ENCODE peak calls at places on chromosomes 1 and 21, in seven cellular contexts. T, U, H, L, P, A and O are unnamed samples.

GRCh38 chr1:226051356-226051755 is 11.2 kb upstream of the H3-3A start:
- DNase-seq in T (no peak), P (no peak), L (no peak), U (no peak), A (no peak), H (no peak), O (no peak)

GRCh38 chr1:57019240-57019805 is 53.5 kb upstream of the C8B start:
- DNase-seq in U (no peak), T (no peak), H (no peak), P (no peak), A (no peak), L (no peak), O (no peak)

GRCh38 chr1:31779687-31780086 is 15.5 kb upstream of the ADGRB2 start:
- DNase-seq in T (no peak), A (no peak), P (no peak), U (no peak), H (no peak), L (no peak), O (no peak)

GRCh38 chr1:248828845-248829244 is 3.1 kb upstream of the SH3BP5L start:
- DNase-seq in U (peak; percentile 67), H (no peak), L (no peak), T (no peak), A (no peak), P (peak; percentile 53), O (no peak)

GRCh38 chr1:234582626-234583354 is 27.2 kb downstream of the IRF2BP2 start:
- DNase-seq in H (no peak), L (no peak), U (no peak), A (no peak), P (no peak), T (peak; percentile 70), O (no peak)

GRCh38 chr21:36647279-36648093 is 51.4 kb upstream of the SIM2 start:
- DNase-seq in A (no peak), P (no peak), T (no peak), L (peak; percentile 47), U (peak; percentile 21), H (no peak), O (no peak)

GRCh38 chr1:203207751-203208150 is 21.2 kb upstream of the CHI3L1 start:
- DNase-seq in P (no peak), H (no peak), A (no peak), U (no peak), T (no peak), L (no peak), O (no peak)

GRCh38 chr1:146020058-146020738 is 1.3 kb downstream of the HJV start:
- DNase-seq in P (no peak), U (no peak), A (no peak), L (no peak), T (no peak), H (no peak), O (no peak)

GRCh38 chr1:84724128-84724860 is 34.0 kb upstream of the SSX2IP start:
- DNase-seq in H (no peak), A (no peak), U (peak; percentile 6), T (no peak), P (no peak), L (no peak), O (no peak)

GRCh38 chr1:225777058-225777582 is 506 bp upstream of the SRP9 start:
- DNase-seq in L (no peak), U (no peak), T (no peak), A (no peak), H (no peak), P (no peak), O (no peak)

GRCh38 chr1:1306070-1306660 is 1.6 kb downstream of the ACAP3 start:
- DNase-seq in U (no peak), L (no peak), A (no peak), T (no peak), H (no peak), P (peak; percentile 52), O (peak; percentile 48)

GRCh38 chr1:172180886-172181285 is 239.6 kb upstream of the C1orf105 start:
- DNase-seq in H (no peak), A (peak; percentile 16), L (peak; percentile 42), T (no peak), U (no peak), P (no peak), O (no peak)

GRCh38 chr1:205915354-205915990 is 27.8 kb downstream of the SLC26A9 start:
- DNase-seq in L (no peak), P (no peak), U (no peak), A (no peak), H (no peak), T (no peak), O (no peak)

GRCh38 chr1:75690547-75690946 is 34.0 kb upstream of the ACADM start:
- DNase-seq in L (no peak), T (no peak), U (no peak), A (no peak), P (no peak), H (no peak), O (no peak)

GRCh38 chr1:184860985-184861754 is 106.5 kb upstream of the EDEM3 start:
- DNase-seq in H (no peak), L (peak; percentile 59), P (no peak), A (no peak), T (no peak), U (no peak), O (no peak)

GRCh38 chr1:7388141-7388487 is 383.0 kb upstream of the VAMP3 start:
- DNase-seq in L (peak; percentile 26), T (peak; percentile 53), A (no peak), P (peak; percentile 37), H (peak; percentile 52), U (no peak), O (peak; percentile 15)

GRCh38 chr1:29473167-29473855 is 237.0 kb downstream of the PTPRU start:
- DNase-seq in A (no peak), L (peak; percentile 8), U (no peak), T (no peak), H (no peak), P (peak; percentile 53), O (no peak)

GRCh38 chr1:233448290-233448689 is 120.8 kb downstream of the MAP3K21 start:
- DNase-seq in P (peak; percentile 67), A (no peak), L (no peak), H (no peak), U (no peak), T (no peak), O (no peak)

GRCh38 chr1:230867119-230867902 is 1.0 kb downstream of the C1orf198 start:
- DNase-seq in U (no peak), T (no peak), P (no peak), A (no peak), H (no peak), L (no peak), O (no peak)

GRCh38 chr1:97270508-97271307 is 549.1 kb downstream of the PTBP2 start:
- DNase-seq in H (no peak), A (no peak), U (no peak), L (no peak), T (no peak), P (peak; percentile 7), O (no peak)

GRCh38 chr1:44672254-44672955 is 1.9 kb downstream of the TMEM53 start:
- DNase-seq in T (no peak), U (no peak), H (no peak), A (no peak), L (no peak), P (no peak), O (no peak)

GRCh38 chr1:225498539-225499135 is 70.8 kb upstream of the LBR start:
- DNase-seq in A (no peak), H (no peak), L (no peak), U (no peak), P (no peak), T (no peak), O (no peak)

GRCh38 chr1:77039739-77040138 is 172.5 kb downstream of the ST6GALNAC5 start:
- DNase-seq in A (peak; percentile 15), L (no peak), U (peak; percentile 69), P (no peak), T (no peak), H (no peak), O (no peak)

GRCh38 chr1:94092210-94092613 is 28.7 kb downstream of the ABCA4 start:
- DNase-seq in A (no peak), H (peak; percentile 72), T (no peak), U (no peak), P (peak; percentile 30), L (no peak), O (no peak)

GRCh38 chr1:26998319-26999300 is 5.1 kb downstream of the TRNP1 start:
- DNase-seq in L (no peak), P (no peak), T (no peak), U (no peak), H (peak; percentile 67), A (no peak), O (peak; percentile 27)

DNA sequence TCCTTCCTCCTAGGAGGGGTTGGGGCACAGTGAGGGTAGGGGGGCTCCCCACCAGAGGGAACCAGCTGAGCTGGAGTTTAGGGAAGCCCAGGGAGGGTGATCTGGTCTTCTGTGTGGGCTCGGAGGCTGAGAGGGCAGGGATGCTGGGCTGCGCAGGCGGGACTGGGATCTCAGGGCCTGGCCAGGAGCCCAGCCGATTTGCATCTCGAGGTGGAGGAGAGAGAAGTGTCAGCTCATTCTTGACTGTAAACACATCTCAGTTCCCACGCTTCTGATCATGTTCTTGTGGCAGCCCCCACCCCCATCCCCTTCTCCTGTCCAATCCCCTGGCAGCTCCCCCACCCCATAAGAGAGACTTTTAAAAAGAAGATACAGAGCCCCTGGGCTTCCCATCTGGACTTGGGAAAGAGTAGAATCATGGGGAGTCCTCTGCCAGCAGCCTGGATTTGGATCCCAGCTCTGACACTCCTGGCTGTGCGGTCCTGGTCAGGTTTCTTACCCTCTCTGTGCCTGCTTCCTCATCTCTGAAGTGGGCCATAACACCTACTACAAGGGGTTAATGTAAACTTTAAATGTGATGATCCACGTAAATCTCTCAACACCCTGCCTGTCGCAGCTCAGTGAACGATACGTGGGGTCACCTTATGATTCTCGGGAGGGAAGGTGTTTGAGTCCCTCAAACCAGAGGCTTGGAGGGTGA is 6.7 kb downstream of the PEAR1 start:
- DNase-seq in T (no peak), L (no peak), H (no peak), A (no peak), U (no peak), P (no peak), O (no peak)
- H3K4me1 ChIP-seq in T (peaks cover 65% of the 10 kb centered on the region), L (peaks cover 8% of the 10 kb centered on the region), H (peaks cover 29% of the 10 kb centered on the region), A (no peaks in the 10 kb centered on the region), U (peaks cover 55% of the 10 kb centered on the region), P (peaks cover 37% of the 10 kb centered on the region), O (peaks cover 80% of the 10 kb centered on the region)

GRCh38 chr1:182293119-182293589 is 98.4 kb downstream of the GLUL start:
- DNase-seq in U (no peak), P (no peak), H (no peak), L (no peak), T (no peak), A (no peak), O (no peak)
- TF ChIP-seq CTCF in U (no peak), P (no peak), H (no peak), L (no peak), T (no peak), A (no peak), O (no peak)

GRCh38 chr1:159932296-159933285 is 7.3 kb upstream of the TAGLN2 start:
- DNase-seq in U (no peak), A (no peak), L (no peak), P (no peak), H (no peak), T (no peak), O (no peak)
- TF ChIP-seq EP300 in U (no peak), A (no peak), L (no peak), P (no peak), H (no peak), T (no peak), O (no peak)

DNA sequence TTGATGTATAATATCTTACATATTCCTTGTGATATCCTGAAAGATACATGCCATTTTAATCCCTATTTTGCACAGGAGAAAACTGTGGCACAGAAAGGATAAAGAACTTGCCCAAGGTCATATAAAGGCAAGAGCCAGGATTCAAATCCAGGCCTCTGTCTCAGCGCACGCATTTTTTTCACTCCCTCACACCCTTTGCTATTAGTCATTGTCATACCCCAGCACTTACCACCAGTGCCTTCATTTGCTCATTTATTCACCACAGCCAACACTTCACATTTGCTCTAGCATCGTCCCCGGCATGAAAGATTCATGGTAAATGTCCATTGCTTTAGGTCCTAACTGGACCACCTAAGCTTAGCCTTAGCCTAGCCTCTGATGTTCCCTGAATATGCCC is 14.2 kb downstream of the ALX3 start:
- DNase-seq in U (no peak), P (no peak), L (no peak), H (no peak), T (no peak), A (no peak), O (no peak)
- H3K4me1 ChIP-seq in U (no peaks in the 10 kb centered on the region), P (peaks cover 54% of the 10 kb centered on the region), L (no peaks in the 10 kb centered on the region), H (peaks cover 28% of the 10 kb centered on the region), T (peaks cover 48% of the 10 kb centered on the region), A (no peaks in the 10 kb centered on the region), O (no peaks in the 10 kb centered on the region)